ENCODE peak calls at places on chromosome 13, in ten cellular contexts. K, O, T, G, Q, J, Y, P, S and W are unnamed samples.

GRCh38 chr13:44347905-44348304 is 25.7 kb upstream of the SERP2 start:
- DNase-seq in K (no peak), O (peak), T (peak), G (no peak), Q (no peak), J (no peak), Y (no peak), P (no peak), S (no peak), W (no peak)

GRCh38 chr13:73299787-73300186 is 241.0 kb downstream of the KLF5 start:
- DNase-seq in K (no peak), O (no peak), T (no peak), G (no peak), Q (no peak), J (no peak), Y (no peak), P (no peak), S (no peak), W (no peak)

GRCh38 chr13:46810440-46810839 is 13.5 kb upstream of the ESD start:
- DNase-seq in K (no peak), O (peak), T (no peak), G (no peak), Q (no peak), J (no peak), Y (no peak), P (no peak), S (no peak), W (no peak)

GRCh38 chr13:113741101-113741731 is 17.8 kb upstream of the TMEM255B start:
- DNase-seq in K (peak), O (no peak), T (no peak), G (no peak), Q (no peak), J (no peak), Y (no peak), P (no peak), S (no peak), W (no peak)

GRCh38 chr13:49567501-49567900 is 17.9 kb downstream of the RCBTB1 start:
- DNase-seq in K (no peak), O (no peak), T (no peak), G (no peak), Q (no peak), J (no peak), Y (no peak), P (no peak), S (no peak), W (no peak)

GRCh38 chr13:40662866-40663265 is 3.6 kb downstream of the FOXO1 start:
- DNase-seq in K (no peak), O (no peak), T (peak), G (peak), Q (peak), J (no peak), Y (no peak), P (peak), S (no peak), W (no peak)

GRCh38 chr13:96730676-96731075 is 263.6 kb downstream of the OXGR1 start:
- DNase-seq in K (no peak), O (peak), T (no peak), G (no peak), Q (no peak), J (no peak), Y (no peak), P (no peak), S (no peak), W (no peak)

GRCh38 chr13:76053181-76053580 is 417.1 kb downstream of the LMO7 start:
- DNase-seq in K (no peak), O (no peak), T (no peak), G (no peak), Q (no peak), J (no peak), Y (no peak), P (no peak), S (no peak), W (no peak)

GRCh38 chr13:67977081-67977480 is 746.9 kb upstream of the PCDH9 start:
- DNase-seq in K (no peak), O (no peak), T (no peak), G (no peak), Q (no peak), J (no peak), Y (no peak), P (no peak), S (no peak), W (no peak)

GRCh38 chr13:54890976-54891375 is 1862.4 kb downstream of the OLFM4 start:
- DNase-seq in K (no peak), O (no peak), T (no peak), G (no peak), Q (no peak), J (no peak), Y (no peak), P (no peak), S (no peak), W (no peak)

GRCh38 chr13:110070511-110071120 is 236.3 kb downstream of the COL4A1 start:
- DNase-seq in K (no peak), O (peak), T (no peak), G (no peak), Q (no peak), J (no peak), Y (no peak), P (no peak), S (no peak), W (no peak)

GRCh38 chr13:28220166-28220565 is 81.8 kb downstream of the PAN3 start:
- DNase-seq in K (no peak), O (peak), T (no peak), G (peak), Q (no peak), J (no peak), Y (no peak), P (no peak), S (no peak), W (no peak)

GRCh38 chr13:67061750-67062149 is 168.4 kb downstream of the PCDH9 start:
- DNase-seq in K (no peak), O (no peak), T (no peak), G (no peak), Q (no peak), J (no peak), Y (no peak), P (no peak), S (no peak), W (no peak)

GRCh38 chr13:53201454-53202225 is 173.0 kb downstream of the OLFM4 start:
- DNase-seq in K (no peak), O (no peak), T (peak), G (peak), Q (peak), J (no peak), Y (no peak), P (no peak), S (peak), W (no peak)

GRCh38 chr13:62973804-62974203 is 1558.2 kb upstream of the PCDH20 start:
- DNase-seq in K (no peak), O (no peak), T (no peak), G (no peak), Q (no peak), J (no peak), Y (no peak), P (no peak), S (no peak), W (no peak)

GRCh38 chr13:44470623-44471562 is 97.3 kb downstream of the SERP2 start:
- DNase-seq in K (no peak), O (peak), T (peak), G (peak), Q (no peak), J (no peak), Y (no peak), P (no peak), S (no peak), W (no peak)

GRCh38 chr13:82758056-82758455 is 1124.2 kb downstream of the SLITRK1 start:
- DNase-seq in K (no peak), O (peak), T (peak), G (peak), Q (no peak), J (no peak), Y (no peak), P (peak), S (no peak), W (no peak)

GRCh38 chr13:30148171-30148754 is 159.1 kb downstream of the KATNAL1 start:
- DNase-seq in K (no peak), O (no peak), T (no peak), G (no peak), Q (no peak), J (peak), Y (no peak), P (no peak), S (peak), W (peak)

GRCh38 chr13:87129602-87130300 is 541.4 kb upstream of the SLITRK5 start:
- DNase-seq in K (no peak), O (peak), T (no peak), G (no peak), Q (no peak), J (no peak), Y (no peak), P (no peak), S (no peak), W (no peak)

GRCh38 chr13:106523566-106523965 is 11.9 kb downstream of the EFNB2 start:
- DNase-seq in K (no peak), O (no peak), T (no peak), G (no peak), Q (no peak), J (no peak), Y (no peak), P (no peak), S (no peak), W (no peak)

GRCh38 chr13:27839809-27840467 is 47.7 kb downstream of the GSX1 start:
- DNase-seq in K (no peak), O (no peak), T (no peak), G (no peak), Q (no peak), J (no peak), Y (no peak), P (no peak), S (no peak), W (no peak)

GRCh38 chr13:110054041-110054440 is 252.9 kb downstream of the COL4A1 start:
- DNase-seq in K (no peak), O (no peak), T (no peak), G (no peak), Q (no peak), J (no peak), Y (no peak), P (no peak), S (no peak), W (no peak)

GRCh38 chr13:94344126-94344863 is 135.2 kb downstream of the DCT start:
- DNase-seq in K (peak), O (peak), T (no peak), G (no peak), Q (no peak), J (no peak), Y (no peak), P (no peak), S (no peak), W (no peak)

GRCh38 chr13:39107484-39108040 is 69.3 kb downstream of the NHLRC3 start:
- DNase-seq in K (no peak), O (no peak), T (no peak), G (no peak), Q (no peak), J (no peak), Y (no peak), P (no peak), S (no peak), W (no peak)

GRCh38 chr13:108494991-108495661 is 134.3 kb upstream of the MYO16 start:
- DNase-seq in K (no peak), O (peak), T (no peak), G (no peak), Q (no peak), J (no peak), Y (no peak), P (no peak), S (no peak), W (no peak)

GRCh38 chr13:42047561-42048322 is 706 bp upstream of the DGKH start:
- DNase-seq in K (peak), O (peak), T (peak), G (peak), Q (peak), J (no peak), Y (no peak), P (peak), S (peak), W (no peak)

GRCh38 chr13:68551701-68552522 is 1321.8 kb upstream of the PCDH9 start:
- DNase-seq in K (no peak), O (no peak), T (no peak), G (no peak), Q (no peak), J (no peak), Y (no peak), P (no peak), S (no peak), W (no peak)

GRCh38 chr13:65966991-65967451 is 1263.1 kb downstream of the PCDH9 start:
- DNase-seq in K (peak), O (peak), T (peak), G (peak), Q (no peak), J (no peak), Y (no peak), P (no peak), S (no peak), W (no peak)

GRCh38 chr13:22451345-22451744 is 729.4 kb upstream of the SGCG start:
- DNase-seq in K (no peak), O (no peak), T (no peak), G (no peak), Q (no peak), J (no peak), Y (no peak), P (no peak), S (no peak), W (no peak)

GRCh38 chr13:74070065-74070464 is 64.1 kb downstream of the KLF12 start:
- DNase-seq in K (no peak), O (no peak), T (no peak), G (no peak), Q (peak), J (no peak), Y (no peak), P (no peak), S (no peak), W (no peak)

GRCh38 chr13:92297971-92298942 is 899.8 kb downstream of the GPC5 start:
- DNase-seq in K (no peak), O (no peak), T (no peak), G (no peak), Q (no peak), J (no peak), Y (no peak), P (no peak), S (no peak), W (no peak)

GRCh38 chr13:52737900-52738299 is 1.7 kb downstream of the CNMD start:
- DNase-seq in K (peak), O (no peak), T (no peak), G (no peak), Q (no peak), J (no peak), Y (no peak), P (no peak), S (no peak), W (no peak)

GRCh38 chr13:34335662-34336007 is 517.7 kb downstream of the RFC3 start:
- DNase-seq in K (peak), O (no peak), T (no peak), G (no peak), Q (no peak), J (no peak), Y (no peak), P (no peak), S (no peak), W (no peak)

GRCh38 chr13:80121038-80121437 is 219.9 kb downstream of the SPRY2 start:
- DNase-seq in K (no peak), O (peak), T (no peak), G (no peak), Q (no peak), J (no peak), Y (no peak), P (no peak), S (no peak), W (no peak)

GRCh38 chr13:24280722-24281121 is 28.7 kb upstream of the C1QTNF9 start:
- DNase-seq in K (no peak), O (no peak), T (no peak), G (no peak), Q (no peak), J (no peak), Y (no peak), P (peak), S (no peak), W (no peak)

GRCh38 chr13:76643596-76643995 is 242.6 kb downstream of the KCTD12 start:
- DNase-seq in K (no peak), O (no peak), T (no peak), G (no peak), Q (no peak), J (no peak), Y (no peak), P (no peak), S (no peak), W (no peak)

GRCh38 chr13:28597641-28598040 is 61.3 kb upstream of the POMP start:
- DNase-seq in K (peak), O (peak), T (no peak), G (no peak), Q (no peak), J (no peak), Y (no peak), P (no peak), S (no peak), W (no peak)

GRCh38 chr13:45364876-45365557 is 24.0 kb upstream of the TPT1 start:
- DNase-seq in K (no peak), O (no peak), T (no peak), G (no peak), Q (no peak), J (no peak), Y (no peak), P (no peak), S (no peak), W (no peak)